ENCODE peak calls at places on chromosomes 1 and 21, in nine cellular contexts. One of them, this sample, is unnamed.

GRCh38 chr1:93317207-93317606 is 28.5 kb upstream of the DR1 start:
- DNase-seq in GM23338: no peak
- DNase-seq in mammary epithelial cell: no peak
- DNase-seq in DND-41: no peak
- DNase-seq in fibroblast of lung: no peak
- DNase-seq in hepatocyte: no peak
- DNase-seq in endothelial cell of umbilical vein: no peak
- DNase-seq in H1: no peak
- DNase-seq in PC-9: no peak
- DNase-seq in this sample: no peak

GRCh38 chr1:207404849-207405525 is 49.1 kb upstream of the CR2 start:
- DNase-seq in GM23338: peak; percentile 78
- DNase-seq in mammary epithelial cell: peak; percentile 52
- DNase-seq in DND-41: no peak
- DNase-seq in fibroblast of lung: peak; percentile 85
- DNase-seq in hepatocyte: peak; percentile 76
- DNase-seq in endothelial cell of umbilical vein: peak; percentile 70
- DNase-seq in H1: no peak
- DNase-seq in PC-9: no peak
- DNase-seq in this sample: peak; percentile 53

GRCh38 chr1:202144510-202145324 is at the start of gene ARL8A:
- DNase-seq in GM23338: peak; percentile 75
- DNase-seq in mammary epithelial cell: peak; percentile 45
- DNase-seq in DND-41: peak; percentile 73
- DNase-seq in fibroblast of lung: no peak
- DNase-seq in hepatocyte: peak; percentile 84
- DNase-seq in endothelial cell of umbilical vein: peak; percentile 39
- DNase-seq in H1: peak; percentile 83
- DNase-seq in PC-9: peak; percentile 58
- DNase-seq in this sample: no peak

GRCh38 chr1:108712605-108713150 is at the start of gene FNDC7:
- DNase-seq in GM23338: peak; percentile 87
- DNase-seq in mammary epithelial cell: no peak
- DNase-seq in DND-41: no peak
- DNase-seq in fibroblast of lung: no peak
- DNase-seq in hepatocyte: no peak
- DNase-seq in endothelial cell of umbilical vein: no peak
- DNase-seq in H1: peak; percentile 52
- DNase-seq in PC-9: no peak
- DNase-seq in this sample: peak; percentile 70

GRCh38 chr1:202806845-202807366 is 1.3 kb downstream of the KDM5B start:
- DNase-seq in GM23338: peak; percentile 46
- DNase-seq in mammary epithelial cell: peak; percentile 26
- DNase-seq in DND-41: no peak
- DNase-seq in fibroblast of lung: peak; percentile 11
- DNase-seq in hepatocyte: peak; percentile 38
- DNase-seq in endothelial cell of umbilical vein: peak; percentile 36
- DNase-seq in H1: peak; percentile 59
- DNase-seq in PC-9: peak; percentile 18
- DNase-seq in this sample: no peak

GRCh38 chr1:19903621-19904020 is 19.8 kb downstream of the PLA2G2E start:
- DNase-seq in GM23338: no peak
- DNase-seq in mammary epithelial cell: peak; percentile 94
- DNase-seq in DND-41: no peak
- DNase-seq in fibroblast of lung: no peak
- DNase-seq in hepatocyte: no peak
- DNase-seq in endothelial cell of umbilical vein: no peak
- DNase-seq in H1: no peak
- DNase-seq in PC-9: peak; percentile 59
- DNase-seq in this sample: no peak

GRCh38 chr1:205285391-205286101 is 36.0 kb downstream of the NUAK2 start:
- DNase-seq in GM23338: no peak
- DNase-seq in mammary epithelial cell: no peak
- DNase-seq in DND-41: peak; percentile 69
- DNase-seq in fibroblast of lung: peak; percentile 55
- DNase-seq in hepatocyte: no peak
- DNase-seq in endothelial cell of umbilical vein: no peak
- DNase-seq in H1: no peak
- DNase-seq in PC-9: no peak
- DNase-seq in this sample: no peak

GRCh38 chr21:31509108-31510017 is 150.1 kb upstream of the SOD1 start:
- DNase-seq in GM23338: peak; percentile 84
- DNase-seq in mammary epithelial cell: peak; percentile 48
- DNase-seq in DND-41: peak; percentile 55
- DNase-seq in fibroblast of lung: no peak
- DNase-seq in hepatocyte: peak; percentile 57
- DNase-seq in endothelial cell of umbilical vein: no peak
- DNase-seq in H1: peak; percentile 85
- DNase-seq in PC-9: peak; percentile 65
- DNase-seq in this sample: peak; percentile 27

GRCh38 chr1:194816859-194817258 is 1630.4 kb upstream of the B3GALT2 start:
- DNase-seq in GM23338: no peak
- DNase-seq in mammary epithelial cell: no peak
- DNase-seq in DND-41: no peak
- DNase-seq in fibroblast of lung: no peak
- DNase-seq in hepatocyte: no peak
- DNase-seq in endothelial cell of umbilical vein: no peak
- DNase-seq in H1: no peak
- DNase-seq in PC-9: no peak
- DNase-seq in this sample: no peak

GRCh38 chr1:104468282-104468681 is 718.6 kb downstream of the AMY1C start:
- DNase-seq in GM23338: no peak
- DNase-seq in mammary epithelial cell: no peak
- DNase-seq in DND-41: no peak
- DNase-seq in fibroblast of lung: no peak
- DNase-seq in hepatocyte: no peak
- DNase-seq in endothelial cell of umbilical vein: no peak
- DNase-seq in H1: no peak
- DNase-seq in PC-9: no peak
- DNase-seq in this sample: no peak

GRCh38 chr1:182886985-182887384 is 47.8 kb downstream of the DHX9 start:
- DNase-seq in GM23338: no peak
- DNase-seq in mammary epithelial cell: no peak
- DNase-seq in DND-41: no peak
- DNase-seq in fibroblast of lung: no peak
- DNase-seq in hepatocyte: no peak
- DNase-seq in endothelial cell of umbilical vein: no peak
- DNase-seq in H1: no peak
- DNase-seq in PC-9: no peak
- DNase-seq in this sample: no peak

GRCh38 chr1:180921386-180921785 is 8.7 kb downstream of the KIAA1614 start:
- DNase-seq in GM23338: no peak
- DNase-seq in mammary epithelial cell: no peak
- DNase-seq in DND-41: no peak
- DNase-seq in fibroblast of lung: no peak
- DNase-seq in hepatocyte: no peak
- DNase-seq in endothelial cell of umbilical vein: no peak
- DNase-seq in H1: no peak
- DNase-seq in PC-9: no peak
- DNase-seq in this sample: no peak

GRCh38 chr21:29072873-29073221 is 601 bp downstream of the CCT8 start:
- DNase-seq in GM23338: peak; percentile 47
- DNase-seq in mammary epithelial cell: no peak
- DNase-seq in DND-41: no peak
- DNase-seq in fibroblast of lung: peak; percentile 46
- DNase-seq in hepatocyte: peak; percentile 45
- DNase-seq in endothelial cell of umbilical vein: peak; percentile 54
- DNase-seq in H1: no peak
- DNase-seq in PC-9: no peak
- DNase-seq in this sample: peak; percentile 34

GRCh38 chr1:62209931-62210595 is 15.4 kb downstream of the L1TD1 start:
- DNase-seq in GM23338: no peak
- DNase-seq in mammary epithelial cell: peak; percentile 76
- DNase-seq in DND-41: no peak
- DNase-seq in fibroblast of lung: peak; percentile 39
- DNase-seq in hepatocyte: no peak
- DNase-seq in endothelial cell of umbilical vein: no peak
- DNase-seq in H1: no peak
- DNase-seq in PC-9: peak; percentile 29
- DNase-seq in this sample: no peak

GRCh38 chr1:172051898-172052297 is 210.6 kb downstream of the DNM3 start:
- DNase-seq in GM23338: no peak
- DNase-seq in mammary epithelial cell: no peak
- DNase-seq in DND-41: no peak
- DNase-seq in fibroblast of lung: no peak
- DNase-seq in hepatocyte: no peak
- DNase-seq in endothelial cell of umbilical vein: no peak
- DNase-seq in H1: no peak
- DNase-seq in PC-9: no peak
- DNase-seq in this sample: no peak

GRCh38 chr1:232627645-232628334 is 2.1 kb downstream of the SIPA1L2 start:
- DNase-seq in GM23338: peak; percentile 89
- DNase-seq in mammary epithelial cell: peak; percentile 67
- DNase-seq in DND-41: no peak
- DNase-seq in fibroblast of lung: peak; percentile 44
- DNase-seq in hepatocyte: peak; percentile 73
- DNase-seq in endothelial cell of umbilical vein: peak; percentile 42
- DNase-seq in H1: no peak
- DNase-seq in PC-9: no peak
- DNase-seq in this sample: peak; percentile 34

GRCh38 chr1:14255711-14256110 is 342.8 kb upstream of the KAZN start:
- DNase-seq in GM23338: no peak
- DNase-seq in mammary epithelial cell: no peak
- DNase-seq in DND-41: peak; percentile 15
- DNase-seq in fibroblast of lung: peak; percentile 9
- DNase-seq in hepatocyte: no peak
- DNase-seq in endothelial cell of umbilical vein: no peak
- DNase-seq in H1: no peak
- DNase-seq in PC-9: no peak
- DNase-seq in this sample: peak; percentile 44

GRCh38 chr1:14259191-14259757 is 339.2 kb upstream of the KAZN start:
- DNase-seq in GM23338: no peak
- DNase-seq in mammary epithelial cell: no peak
- DNase-seq in DND-41: no peak
- DNase-seq in fibroblast of lung: peak; percentile 83
- DNase-seq in hepatocyte: no peak
- DNase-seq in endothelial cell of umbilical vein: no peak
- DNase-seq in H1: no peak
- DNase-seq in PC-9: no peak
- DNase-seq in this sample: no peak

GRCh38 chr1:14255231-14255630 is 343.3 kb upstream of the KAZN start:
- DNase-seq in GM23338: no peak
- DNase-seq in mammary epithelial cell: no peak
- DNase-seq in DND-41: no peak
- DNase-seq in fibroblast of lung: no peak
- DNase-seq in hepatocyte: no peak
- DNase-seq in endothelial cell of umbilical vein: no peak
- DNase-seq in H1: no peak
- DNase-seq in PC-9: no peak
- DNase-seq in this sample: no peak

DNA sequence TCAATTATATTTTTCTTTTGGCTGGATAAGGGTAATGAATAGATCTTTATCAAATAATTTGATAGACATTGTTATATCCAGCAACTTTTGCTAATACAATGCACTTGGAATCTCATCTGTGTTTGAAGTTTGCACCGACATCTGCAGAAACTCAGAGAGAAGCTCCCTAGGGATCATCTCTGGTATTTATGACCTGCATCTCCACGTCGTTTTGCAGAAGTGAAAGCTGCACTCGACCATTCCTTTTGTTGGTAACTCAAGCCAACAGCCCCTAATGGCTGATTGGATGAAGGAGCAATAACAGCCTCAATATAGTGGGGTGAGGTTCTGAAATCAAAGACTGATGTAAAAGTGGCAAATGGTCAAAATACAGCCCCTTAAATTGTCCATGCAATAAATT is 344.3 kb upstream of the KAZN start:
- DNase-seq in GM23338: no peak
- DNase-seq in mammary epithelial cell: no peak
- DNase-seq in DND-41: no peak
- DNase-seq in fibroblast of lung: no peak
- DNase-seq in hepatocyte: no peak
- DNase-seq in endothelial cell of umbilical vein: no peak
- DNase-seq in H1: no peak
- DNase-seq in PC-9: no peak
- DNase-seq in this sample: no peak
- TF ChIP-seq EZH2 in GM23338: no peak
- TF ChIP-seq EZH2 in mammary epithelial cell: no peak
- TF ChIP-seq EZH2 in DND-41: no peak
- TF ChIP-seq EZH2 in fibroblast of lung: no peak
- TF ChIP-seq EZH2 in hepatocyte: no peak
- TF ChIP-seq EZH2 in endothelial cell of umbilical vein: no peak
- TF ChIP-seq EZH2 in H1: no peak
- TF ChIP-seq EZH2 in PC-9: no peak
- TF ChIP-seq EZH2 in this sample: no peak

DNA sequence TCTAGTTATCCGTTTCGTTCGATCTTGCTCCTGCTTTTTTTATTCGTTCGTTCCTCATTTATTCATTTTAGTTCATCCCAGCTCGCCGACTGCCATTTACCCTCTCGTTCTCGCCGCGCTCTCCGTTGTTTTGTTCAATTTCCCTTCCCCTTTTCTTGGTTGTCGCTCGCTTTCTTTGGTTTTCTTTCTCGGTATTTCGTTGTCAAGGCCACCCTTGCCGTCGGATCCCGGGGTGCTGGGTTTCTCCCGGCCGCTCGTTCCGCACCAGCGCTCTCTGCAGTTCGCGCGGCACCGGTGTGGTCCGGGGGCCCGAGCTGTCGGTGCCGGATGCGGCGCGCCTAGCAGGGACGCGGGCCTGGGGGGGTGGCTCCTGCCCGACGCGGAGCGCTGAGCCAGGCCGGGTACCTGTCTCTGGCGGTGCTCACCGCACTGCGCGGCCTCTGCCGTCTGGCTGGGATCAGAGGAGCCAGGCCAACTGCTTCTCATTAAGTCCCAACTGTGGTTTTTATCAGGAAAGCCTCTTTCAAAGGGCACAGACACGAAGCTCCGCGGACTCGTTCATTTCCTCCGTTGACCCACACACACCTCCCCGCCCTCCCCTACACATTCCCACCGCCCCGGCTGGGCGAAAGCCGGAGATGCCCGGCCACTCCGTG is 1.7 kb downstream of the ALX3 start:
- DNase-seq in GM23338: peak; percentile 52
- DNase-seq in mammary epithelial cell: no peak
- DNase-seq in DND-41: no peak
- DNase-seq in fibroblast of lung: no peak
- DNase-seq in hepatocyte: no peak
- DNase-seq in endothelial cell of umbilical vein: peak; percentile 18
- DNase-seq in H1: peak; percentile 66
- DNase-seq in PC-9: no peak
- DNase-seq in this sample: no peak
- H2AFZ ChIP-seq in GM23338: peak overlapping the region; percentile 95
- H2AFZ ChIP-seq in mammary epithelial cell: no peak overlapping the region
- H2AFZ ChIP-seq in DND-41: no peak overlapping the region
- H2AFZ ChIP-seq in fibroblast of lung: no peak overlapping the region
- H2AFZ ChIP-seq in hepatocyte: no peak overlapping the region
- H2AFZ ChIP-seq in endothelial cell of umbilical vein: no peak overlapping the region
- H2AFZ ChIP-seq in H1: no peak overlapping the region
- H2AFZ ChIP-seq in PC-9: no peak overlapping the region
- H2AFZ ChIP-seq in this sample: no peak overlapping the region

GRCh38 chr1:167630568-167631385 is 745 bp downstream of the RCSD1 start:
- DNase-seq in GM23338: no peak
- DNase-seq in mammary epithelial cell: no peak
- DNase-seq in DND-41: peak; percentile 49
- DNase-seq in fibroblast of lung: no peak
- DNase-seq in hepatocyte: no peak
- DNase-seq in endothelial cell of umbilical vein: no peak
- DNase-seq in H1: no peak
- DNase-seq in PC-9: no peak
- DNase-seq in this sample: no peak
- H3K27ac ChIP-seq in GM23338: no peak overlapping the region
- H3K27ac ChIP-seq in mammary epithelial cell: no peak overlapping the region
- H3K27ac ChIP-seq in DND-41: peak overlapping the region; percentile 97
- H3K27ac ChIP-seq in fibroblast of lung: no peak overlapping the region
- H3K27ac ChIP-seq in hepatocyte: no peak overlapping the region
- H3K27ac ChIP-seq in endothelial cell of umbilical vein: no peak overlapping the region
- H3K27ac ChIP-seq in H1: no peak overlapping the region
- H3K27ac ChIP-seq in PC-9: no peak overlapping the region
- H3K27ac ChIP-seq in this sample: no peak overlapping the region

GRCh38 chr1:204190212-204191211 is 5.8 kb downstream of the KISS1 start:
- DNase-seq in GM23338: peak; percentile 73
- DNase-seq in mammary epithelial cell: no peak
- DNase-seq in DND-41: peak; percentile 6
- DNase-seq in fibroblast of lung: peak; percentile 69
- DNase-seq in hepatocyte: peak; percentile 88
- DNase-seq in endothelial cell of umbilical vein: peak; percentile 81
- DNase-seq in H1: peak; percentile 84
- DNase-seq in PC-9: peak; percentile 52
- DNase-seq in this sample: peak; percentile 50
- TF ChIP-seq EZH2 in GM23338: no peak
- TF ChIP-seq EZH2 in mammary epithelial cell: no peak
- TF ChIP-seq EZH2 in DND-41: no peak
- TF ChIP-seq EZH2 in fibroblast of lung: no peak
- TF ChIP-seq EZH2 in hepatocyte: no peak
- TF ChIP-seq EZH2 in endothelial cell of umbilical vein: no peak
- TF ChIP-seq EZH2 in H1: no peak
- TF ChIP-seq EZH2 in PC-9: no peak
- TF ChIP-seq EZH2 in this sample: no peak

This sample was measured in astrocyte.